ENCODE peak calls at places on chromosome X, in nine cellular contexts. One of them, this sample, is unnamed. For H3K4me1 and H3K27me3, the result is how much of the 10 kb centered on the place peaks cover.

GRCh38 chrX:148298737-148299136 is 201.7 kb upstream of the AFF2 start:
- DNase-seq in colonic mucosa: no peak
- DNase-seq in endodermal cell: no peak
- DNase-seq in sigmoid colon: no peak
- DNase-seq in adrenal gland: no peak
- DNase-seq in psoas muscle: no peak
- DNase-seq in H9: no peak
- DNase-seq in K562: no peak
- DNase-seq in heart right ventricle: no peak
- DNase-seq in this sample: no peak

GRCh38 chrX:40062525-40063193 is 35.1 kb downstream of the BCOR start:
- DNase-seq in K562: no peak
- DNase-seq in colonic mucosa: no peak
- DNase-seq in psoas muscle: no peak
- DNase-seq in adrenal gland: no peak
- DNase-seq in heart right ventricle: no peak
- DNase-seq in endodermal cell: no peak
- DNase-seq in H9: no peak
- DNase-seq in sigmoid colon: peak
- DNase-seq in this sample: no peak

GRCh38 chrX:11531226-11531625 is 134.5 kb downstream of the ARHGAP6 start:
- DNase-seq in K562: peak
- DNase-seq in adrenal gland: no peak
- DNase-seq in heart right ventricle: no peak
- DNase-seq in sigmoid colon: no peak
- DNase-seq in colonic mucosa: no peak
- DNase-seq in endodermal cell: no peak
- DNase-seq in H9: no peak
- DNase-seq in psoas muscle: no peak
- DNase-seq in this sample: no peak

GRCh38 chrX:139429913-139430312 is 100.6 kb upstream of the F9 start:
- DNase-seq in K562: no peak
- DNase-seq in endodermal cell: no peak
- DNase-seq in heart right ventricle: no peak
- DNase-seq in adrenal gland: no peak
- DNase-seq in H9: no peak
- DNase-seq in sigmoid colon: no peak
- DNase-seq in colonic mucosa: no peak
- DNase-seq in psoas muscle: no peak
- DNase-seq in this sample: no peak

GRCh38 chrX:87409113-87409841 is 108.3 kb upstream of the KLHL4 start:
- DNase-seq in endodermal cell: no peak
- DNase-seq in psoas muscle: no peak
- DNase-seq in H9: no peak
- DNase-seq in sigmoid colon: peak
- DNase-seq in colonic mucosa: peak
- DNase-seq in K562: peak
- DNase-seq in adrenal gland: peak
- DNase-seq in heart right ventricle: peak
- DNase-seq in this sample: no peak

GRCh38 chrX:254630-255215 is 26.5 kb upstream of the PLCXD1 start:
- DNase-seq in heart right ventricle: no peak
- DNase-seq in endodermal cell: peak
- DNase-seq in K562: no peak
- DNase-seq in colonic mucosa: no peak
- DNase-seq in adrenal gland: no peak
- DNase-seq in H9: no peak
- DNase-seq in sigmoid colon: peak
- DNase-seq in psoas muscle: peak
- DNase-seq in this sample: no peak

GRCh38 chrX:49040376-49040955 is 2.7 kb downstream of the TFE3 start:
- DNase-seq in endodermal cell: no peak
- DNase-seq in colonic mucosa: no peak
- DNase-seq in heart right ventricle: no peak
- DNase-seq in H9: no peak
- DNase-seq in K562: no peak
- DNase-seq in adrenal gland: no peak
- DNase-seq in sigmoid colon: no peak
- DNase-seq in psoas muscle: no peak
- DNase-seq in this sample: peak

GRCh38 chrX:154327026-154327820 is 31.6 kb downstream of the TKTL1 start:
- DNase-seq in adrenal gland: peak
- DNase-seq in heart right ventricle: no peak
- DNase-seq in H9: no peak
- DNase-seq in endodermal cell: no peak
- DNase-seq in colonic mucosa: no peak
- DNase-seq in K562: no peak
- DNase-seq in sigmoid colon: no peak
- DNase-seq in psoas muscle: no peak
- DNase-seq in this sample: no peak

GRCh38 chrX:35800479-35800878 is 2.3 kb downstream of the MAGEB16 start:
- DNase-seq in K562: no peak
- DNase-seq in psoas muscle: no peak
- DNase-seq in heart right ventricle: no peak
- DNase-seq in endodermal cell: no peak
- DNase-seq in sigmoid colon: no peak
- DNase-seq in colonic mucosa: no peak
- DNase-seq in adrenal gland: no peak
- DNase-seq in H9: no peak
- DNase-seq in this sample: no peak

GRCh38 chrX:24391843-24392242 is 31.4 kb downstream of the SUPT20HL1 start:
- DNase-seq in H9: no peak
- DNase-seq in endodermal cell: no peak
- DNase-seq in K562: no peak
- DNase-seq in heart right ventricle: peak
- DNase-seq in colonic mucosa: no peak
- DNase-seq in adrenal gland: no peak
- DNase-seq in sigmoid colon: no peak
- DNase-seq in psoas muscle: no peak
- DNase-seq in this sample: no peak

GRCh38 chrX:46666831-46667230 is 92.1 kb downstream of the SLC9A7 start:
- DNase-seq in adrenal gland: no peak
- DNase-seq in endodermal cell: no peak
- DNase-seq in K562: no peak
- DNase-seq in sigmoid colon: no peak
- DNase-seq in heart right ventricle: no peak
- DNase-seq in H9: no peak
- DNase-seq in psoas muscle: no peak
- DNase-seq in colonic mucosa: no peak
- DNase-seq in this sample: no peak

GRCh38 chrX:132592880-132593279 is 104.0 kb upstream of the MBNL3 start:
- DNase-seq in sigmoid colon: no peak
- DNase-seq in psoas muscle: no peak
- DNase-seq in colonic mucosa: no peak
- DNase-seq in endodermal cell: peak
- DNase-seq in adrenal gland: peak
- DNase-seq in heart right ventricle: no peak
- DNase-seq in K562: no peak
- DNase-seq in H9: peak
- DNase-seq in this sample: peak

DNA sequence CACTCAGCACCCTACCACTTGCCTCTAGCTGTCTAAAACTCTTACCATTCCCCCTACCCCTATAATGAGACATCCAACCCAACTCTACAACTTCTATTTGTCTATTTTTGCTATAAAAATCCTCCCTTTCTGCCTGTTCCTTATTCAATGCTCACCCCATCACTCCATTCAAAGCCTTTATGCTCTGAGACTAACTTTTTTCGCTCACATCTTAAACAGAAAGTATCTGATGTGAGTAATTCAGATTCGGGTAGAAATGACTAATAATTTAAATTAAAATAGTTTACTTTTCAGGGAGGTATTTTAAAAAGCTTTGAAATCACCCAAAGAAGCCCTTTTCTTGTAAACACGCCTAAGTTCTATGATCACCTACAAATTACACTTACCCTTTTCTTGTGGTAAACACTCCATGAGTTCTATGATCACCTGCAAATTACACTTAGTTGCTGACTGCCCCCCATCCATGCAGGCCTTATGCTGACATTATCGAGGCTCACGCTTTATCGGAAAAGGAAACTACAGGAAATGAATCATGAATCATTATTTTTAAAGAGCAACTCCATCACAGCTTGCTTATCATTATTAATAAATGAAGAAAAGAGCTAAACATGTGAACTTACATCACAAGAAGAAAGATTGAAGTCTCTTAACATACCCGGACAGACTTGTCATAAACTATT is 168.7 kb upstream of the PPP1R2C start:
- DNase-seq in colonic mucosa: no peak
- DNase-seq in sigmoid colon: no peak
- DNase-seq in adrenal gland: no peak
- DNase-seq in H9: no peak
- DNase-seq in heart right ventricle: no peak
- DNase-seq in psoas muscle: no peak
- DNase-seq in endodermal cell: no peak
- DNase-seq in K562: no peak
- DNase-seq in this sample: no peak
- H3K4me1 ChIP-seq in colonic mucosa: under half
- H3K4me1 ChIP-seq in sigmoid colon: under half
- H3K4me1 ChIP-seq in adrenal gland: under half
- H3K4me1 ChIP-seq in H9: under half
- H3K4me1 ChIP-seq in heart right ventricle: under half
- H3K4me1 ChIP-seq in psoas muscle: under half
- H3K4me1 ChIP-seq in endodermal cell: under half
- H3K4me1 ChIP-seq in K562: under half
- H3K4me1 ChIP-seq in this sample: under half

GRCh38 chrX:10198254-10198653 is 41.5 kb downstream of the CLCN4 start:
- DNase-seq in heart right ventricle: no peak
- DNase-seq in psoas muscle: no peak
- DNase-seq in endodermal cell: no peak
- DNase-seq in colonic mucosa: no peak
- DNase-seq in adrenal gland: no peak
- DNase-seq in H9: no peak
- DNase-seq in K562: no peak
- DNase-seq in sigmoid colon: no peak
- DNase-seq in this sample: no peak
- H3K27me3 ChIP-seq in heart right ventricle: under half
- H3K27me3 ChIP-seq in psoas muscle: under half
- H3K27me3 ChIP-seq in endodermal cell: under half
- H3K27me3 ChIP-seq in colonic mucosa: under half
- H3K27me3 ChIP-seq in adrenal gland: under half
- H3K27me3 ChIP-seq in H9: under half
- H3K27me3 ChIP-seq in K562: under half
- H3K27me3 ChIP-seq in sigmoid colon: under half
- H3K27me3 ChIP-seq in this sample: under half

DNA sequence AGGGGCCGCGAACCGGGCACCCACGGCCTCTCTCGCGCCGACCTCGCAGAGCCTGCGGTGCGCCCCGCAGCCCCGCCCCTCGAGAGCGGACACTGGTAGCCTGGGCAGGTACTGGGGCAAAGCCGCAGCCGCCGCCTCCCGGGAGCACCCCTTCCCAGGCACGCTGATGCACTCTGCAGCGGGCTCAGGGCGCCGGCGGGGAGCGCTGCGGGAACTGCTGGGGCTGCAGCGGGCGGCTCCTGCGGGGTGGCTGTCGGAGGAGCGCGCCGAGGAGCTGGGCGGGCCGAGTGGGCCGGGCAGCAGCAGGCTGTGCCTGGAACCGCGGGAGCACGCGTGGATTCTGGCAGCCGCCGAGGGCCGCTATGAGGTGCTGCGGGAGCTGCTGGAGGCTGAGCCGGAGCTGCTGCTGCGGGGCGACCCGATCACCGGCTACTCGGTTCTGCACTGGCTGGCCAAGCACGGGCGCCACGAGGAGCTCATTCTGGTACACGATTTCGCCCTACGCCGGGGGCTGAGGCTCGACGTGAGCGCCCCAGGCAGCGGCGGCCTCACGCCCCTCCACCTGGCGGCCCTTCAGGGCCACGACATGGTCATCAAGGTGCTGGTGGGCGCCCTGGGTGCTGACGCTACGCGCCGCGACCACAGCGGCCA is 419 bp downstream of the SOWAHD start:
- DNase-seq in K562: peak
- DNase-seq in heart right ventricle: no peak
- DNase-seq in adrenal gland: no peak
- DNase-seq in H9: peak
- DNase-seq in colonic mucosa: no peak
- DNase-seq in endodermal cell: peak
- DNase-seq in sigmoid colon: no peak
- DNase-seq in psoas muscle: peak
- DNase-seq in this sample: peak
- H3K4me1 ChIP-seq in K562: under half
- H3K4me1 ChIP-seq in heart right ventricle: under half
- H3K4me1 ChIP-seq in adrenal gland: under half
- H3K4me1 ChIP-seq in H9: under half
- H3K4me1 ChIP-seq in colonic mucosa: under half
- H3K4me1 ChIP-seq in endodermal cell: under half
- H3K4me1 ChIP-seq in sigmoid colon: under half
- H3K4me1 ChIP-seq in psoas muscle: under half
- H3K4me1 ChIP-seq in this sample: under half

GRCh38 chrX:151177141-151178027 is 1.0 kb downstream of the GPR50 start:
- DNase-seq in heart right ventricle: no peak
- DNase-seq in endodermal cell: peak
- DNase-seq in colonic mucosa: no peak
- DNase-seq in psoas muscle: no peak
- DNase-seq in adrenal gland: no peak
- DNase-seq in sigmoid colon: no peak
- DNase-seq in H9: peak
- DNase-seq in K562: no peak
- DNase-seq in this sample: no peak

GRCh38 chrX:151181088-151181487 is 4.7 kb downstream of the GPR50 start:
- DNase-seq in K562: no peak
- DNase-seq in endodermal cell: no peak
- DNase-seq in H9: no peak
- DNase-seq in psoas muscle: no peak
- DNase-seq in sigmoid colon: no peak
- DNase-seq in adrenal gland: no peak
- DNase-seq in colonic mucosa: no peak
- DNase-seq in heart right ventricle: no peak
- DNase-seq in this sample: no peak

GRCh38 chrX:151183233-151183632 is 6.8 kb downstream of the GPR50 start:
- DNase-seq in K562: no peak
- DNase-seq in H9: no peak
- DNase-seq in endodermal cell: no peak
- DNase-seq in adrenal gland: no peak
- DNase-seq in colonic mucosa: no peak
- DNase-seq in sigmoid colon: no peak
- DNase-seq in heart right ventricle: no peak
- DNase-seq in psoas muscle: no peak
- DNase-seq in this sample: no peak

GRCh38 chrX:151178746-151179145 is 2.4 kb downstream of the GPR50 start:
- DNase-seq in heart right ventricle: no peak
- DNase-seq in H9: no peak
- DNase-seq in adrenal gland: no peak
- DNase-seq in K562: no peak
- DNase-seq in psoas muscle: no peak
- DNase-seq in sigmoid colon: no peak
- DNase-seq in endodermal cell: peak
- DNase-seq in colonic mucosa: no peak
- DNase-seq in this sample: no peak

DNA sequence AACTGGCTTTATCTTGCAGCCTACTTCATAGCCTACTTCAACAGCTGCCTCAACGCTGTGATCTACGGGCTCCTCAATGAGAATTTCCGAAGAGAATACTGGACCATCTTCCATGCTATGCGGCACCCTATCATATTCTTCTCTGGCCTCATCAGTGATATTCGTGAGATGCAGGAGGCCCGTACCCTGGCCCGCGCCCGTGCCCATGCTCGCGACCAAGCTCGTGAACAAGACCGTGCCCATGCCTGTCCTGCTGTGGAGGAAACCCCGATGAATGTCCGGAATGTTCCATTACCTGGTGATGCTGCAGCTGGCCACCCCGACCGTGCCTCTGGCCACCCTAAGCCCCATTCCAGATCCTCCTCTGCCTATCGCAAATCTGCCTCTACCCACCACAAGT is 4.0 kb downstream of the GPR50 start:
- DNase-seq in colonic mucosa: no peak
- DNase-seq in K562: no peak
- DNase-seq in adrenal gland: no peak
- DNase-seq in heart right ventricle: no peak
- DNase-seq in endodermal cell: no peak
- DNase-seq in H9: no peak
- DNase-seq in sigmoid colon: no peak
- DNase-seq in psoas muscle: no peak
- DNase-seq in this sample: no peak
- H3K27me3 ChIP-seq in colonic mucosa: under half
- H3K27me3 ChIP-seq in K562: half or more
- H3K27me3 ChIP-seq in adrenal gland: under half
- H3K27me3 ChIP-seq in heart right ventricle: under half
- H3K27me3 ChIP-seq in endodermal cell: under half
- H3K27me3 ChIP-seq in H9: under half
- H3K27me3 ChIP-seq in sigmoid colon: under half
- H3K27me3 ChIP-seq in psoas muscle: under half
- H3K27me3 ChIP-seq in this sample: half or more